ENCODE peak calls at places on chromosomes 6 and 20, in six cellular contexts. One of them, this sample, is unnamed.
A peak's percentile ranks its signal among the peaks of the same experiment; 100 is the strongest.

GRCh38 chr6:34516391-34517324 is 39.5 kb downstream of the SPDEF start:
- DNase-seq in mesenchymal stem cell: no peak
- DNase-seq in neuronal stem cell: no peak
- DNase-seq in IMR-90: no peak
- DNase-seq in H9: no peak
- DNase-seq in H1: no peak
- DNase-seq in this sample: no peak

GRCh38 chr6:170404036-170404435 is 97.5 kb downstream of the FAM120B start:
- DNase-seq in mesenchymal stem cell: no peak
- DNase-seq in neuronal stem cell: no peak
- DNase-seq in IMR-90: no peak
- DNase-seq in H9: no peak
- DNase-seq in H1: no peak
- DNase-seq in this sample: no peak

GRCh38 chr6:37503486-37503980 is 3.8 kb upstream of the CCDC167 start:
- DNase-seq in mesenchymal stem cell: no peak
- DNase-seq in neuronal stem cell: no peak
- DNase-seq in IMR-90: no peak
- DNase-seq in H9: no peak
- DNase-seq in H1: no peak
- DNase-seq in this sample: no peak

GRCh38 chr6:7467007-7467897 is 74.2 kb upstream of the DSP start:
- DNase-seq in mesenchymal stem cell: peak; percentile 75
- DNase-seq in neuronal stem cell: no peak
- DNase-seq in IMR-90: peak; percentile 26
- DNase-seq in H9: no peak
- DNase-seq in H1: peak; percentile 8
- DNase-seq in this sample: no peak

GRCh38 chr20:25077610-25078169 is 4.3 kb downstream of the VSX1 start:
- DNase-seq in mesenchymal stem cell: peak; percentile 24
- DNase-seq in neuronal stem cell: no peak
- DNase-seq in IMR-90: peak; percentile 6
- DNase-seq in H9: peak; percentile 64
- DNase-seq in H1: peak; percentile 47
- DNase-seq in this sample: peak; percentile 26

GRCh38 chr6:7042056-7042653 is 65.6 kb upstream of the RREB1 start:
- DNase-seq in mesenchymal stem cell: peak; percentile 34
- DNase-seq in neuronal stem cell: no peak
- DNase-seq in IMR-90: no peak
- DNase-seq in H9: no peak
- DNase-seq in H1: no peak
- DNase-seq in this sample: peak; percentile 26

GRCh38 chr6:87721311-87721710 is 19.3 kb upstream of the AKIRIN2 start:
- DNase-seq in mesenchymal stem cell: no peak
- DNase-seq in neuronal stem cell: no peak
- DNase-seq in IMR-90: no peak
- DNase-seq in H9: no peak
- DNase-seq in H1: no peak
- DNase-seq in this sample: peak; percentile 77

GRCh38 chr20:43009497-43009896 is 180.2 kb downstream of the PTPRT start:
- DNase-seq in mesenchymal stem cell: no peak
- DNase-seq in neuronal stem cell: no peak
- DNase-seq in IMR-90: no peak
- DNase-seq in H9: no peak
- DNase-seq in H1: no peak
- DNase-seq in this sample: no peak

GRCh38 chr6:106250997-106251396 is 74.6 kb downstream of the ATG5 start:
- DNase-seq in mesenchymal stem cell: no peak
- DNase-seq in neuronal stem cell: no peak
- DNase-seq in IMR-90: no peak
- DNase-seq in H9: no peak
- DNase-seq in H1: no peak
- DNase-seq in this sample: no peak

GRCh38 chr6:7998103-7998725 is 66.0 kb downstream of the BLOC1S5 start:
- DNase-seq in mesenchymal stem cell: peak; percentile 35
- DNase-seq in neuronal stem cell: no peak
- DNase-seq in IMR-90: peak; percentile 93
- DNase-seq in H9: no peak
- DNase-seq in H1: no peak
- DNase-seq in this sample: peak; percentile 80

GRCh38 chr6:108074359-108075144 is at the start of gene OSTM1:
- DNase-seq in mesenchymal stem cell: peak; percentile 84
- DNase-seq in neuronal stem cell: peak; percentile 87
- DNase-seq in IMR-90: peak; percentile 82
- DNase-seq in H9: peak; percentile 94
- DNase-seq in H1: peak; percentile 96
- DNase-seq in this sample: peak; percentile 87
- H4K91ac ChIP-seq in mesenchymal stem cell: peak within 1 kb of the TSS; percentile 96
- H4K91ac ChIP-seq in neuronal stem cell: peak within 1 kb of the TSS; percentile 64
- H4K91ac ChIP-seq in IMR-90: peak within 1 kb of the TSS; percentile 82
- H4K91ac ChIP-seq in H9: no peak within 1 kb of the TSS
- H4K91ac ChIP-seq in H1: peak within 1 kb of the TSS; percentile 75
- H4K91ac ChIP-seq in this sample: peak within 1 kb of the TSS; percentile 94

GRCh38 chr6:142446576-142446975 is 144.8 kb downstream of the ADGRG6 start:
- DNase-seq in mesenchymal stem cell: no peak
- DNase-seq in neuronal stem cell: no peak
- DNase-seq in IMR-90: no peak
- DNase-seq in H9: no peak
- DNase-seq in H1: no peak
- DNase-seq in this sample: no peak

GRCh38 chr6:142443102-142443501 is 141.3 kb downstream of the ADGRG6 start:
- DNase-seq in mesenchymal stem cell: no peak
- DNase-seq in neuronal stem cell: no peak
- DNase-seq in IMR-90: no peak
- DNase-seq in H9: no peak
- DNase-seq in H1: no peak
- DNase-seq in this sample: no peak

GRCh38 chr6:142441716-142442115 is 139.9 kb downstream of the ADGRG6 start:
- DNase-seq in mesenchymal stem cell: no peak
- DNase-seq in neuronal stem cell: no peak
- DNase-seq in IMR-90: no peak
- DNase-seq in H9: no peak
- DNase-seq in H1: no peak
- DNase-seq in this sample: no peak

GRCh38 chr6:142444388-142444787 is 142.6 kb downstream of the ADGRG6 start:
- DNase-seq in mesenchymal stem cell: no peak
- DNase-seq in neuronal stem cell: no peak
- DNase-seq in IMR-90: peak; percentile 73
- DNase-seq in H9: no peak
- DNase-seq in H1: no peak
- DNase-seq in this sample: no peak

DNA sequence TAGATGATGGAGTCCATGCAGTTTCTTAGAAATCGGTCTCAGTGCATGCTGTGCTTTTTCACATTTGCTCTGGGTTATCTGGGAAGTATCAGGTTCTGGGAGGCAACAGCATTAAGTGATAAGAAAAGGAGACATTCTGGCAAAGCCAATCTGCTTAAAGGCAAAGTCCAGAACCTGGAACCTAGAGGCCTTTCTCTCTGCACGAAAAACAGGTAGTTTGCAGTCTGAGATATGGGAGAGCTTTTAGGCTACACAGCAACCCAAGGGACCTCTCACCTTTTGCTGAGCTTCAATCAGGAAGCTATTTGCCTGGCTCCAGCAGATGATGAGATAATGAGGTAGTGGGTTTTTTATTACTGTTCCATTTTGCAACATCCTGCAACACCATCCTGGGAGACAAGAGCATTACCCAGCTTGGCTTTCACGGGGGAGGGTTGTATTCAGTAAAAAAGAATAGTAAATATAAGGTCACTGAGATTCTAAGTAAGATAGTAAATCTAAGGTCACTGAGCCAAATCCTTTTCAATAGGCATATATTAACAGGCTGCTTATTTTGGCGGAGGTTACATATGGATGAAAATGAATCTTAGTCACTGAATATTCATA is 143.1 kb downstream of the ADGRG6 start:
- DNase-seq in mesenchymal stem cell: no peak
- DNase-seq in neuronal stem cell: no peak
- DNase-seq in IMR-90: peak; percentile 14
- DNase-seq in H9: no peak
- DNase-seq in H1: no peak
- DNase-seq in this sample: no peak
- H4K8ac ChIP-seq in mesenchymal stem cell: no peak overlapping the region
- H4K8ac ChIP-seq in neuronal stem cell: no peak overlapping the region
- H4K8ac ChIP-seq in IMR-90: no peak overlapping the region
- H4K8ac ChIP-seq in H9: no peak overlapping the region
- H4K8ac ChIP-seq in H1: no peak overlapping the region
- H4K8ac ChIP-seq in this sample: no peak overlapping the region

GRCh38 chr6:111872521-111873177 is 603 bp downstream of the FYN start:
- DNase-seq in mesenchymal stem cell: no peak
- DNase-seq in neuronal stem cell: peak; percentile 49
- DNase-seq in IMR-90: peak; percentile 30
- DNase-seq in H9: peak; percentile 49
- DNase-seq in H1: peak; percentile 82
- DNase-seq in this sample: no peak
- H2BK120ac ChIP-seq in mesenchymal stem cell: peak overlapping the region; percentile 6
- H2BK120ac ChIP-seq in neuronal stem cell: no peak overlapping the region
- H2BK120ac ChIP-seq in IMR-90: peak overlapping the region; percentile 65
- H2BK120ac ChIP-seq in H9: no peak overlapping the region
- H2BK120ac ChIP-seq in H1: no peak overlapping the region
- H2BK120ac ChIP-seq in this sample: peak overlapping the region; percentile 53

DNA sequence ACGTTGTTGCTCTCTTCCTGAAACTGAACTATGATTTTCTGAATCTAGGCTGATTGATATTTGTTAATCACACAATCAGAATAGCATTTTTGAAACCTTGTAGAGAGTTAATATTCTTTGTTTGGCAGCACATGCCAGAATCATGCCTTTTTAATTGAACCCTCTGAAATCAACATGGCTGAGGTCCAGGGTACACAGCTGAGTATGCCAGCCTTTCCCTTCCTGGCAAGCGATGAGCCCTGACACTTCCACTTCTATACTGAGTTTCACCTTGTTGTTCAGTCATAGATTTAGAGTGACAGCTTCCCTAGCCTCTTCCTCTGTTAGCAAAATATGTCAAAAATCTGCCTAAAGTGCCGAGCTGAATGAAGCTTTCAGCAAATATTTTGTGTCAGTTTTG is 6.8 kb downstream of the HDDC2 start:
- DNase-seq in mesenchymal stem cell: no peak
- DNase-seq in neuronal stem cell: no peak
- DNase-seq in IMR-90: no peak
- DNase-seq in H9: no peak
- DNase-seq in H1: no peak
- DNase-seq in this sample: no peak
- H4K91ac ChIP-seq in mesenchymal stem cell: no peak overlapping the region
- H4K91ac ChIP-seq in neuronal stem cell: no peak overlapping the region
- H4K91ac ChIP-seq in IMR-90: no peak overlapping the region
- H4K91ac ChIP-seq in H9: no peak overlapping the region
- H4K91ac ChIP-seq in H1: no peak overlapping the region
- H4K91ac ChIP-seq in this sample: no peak overlapping the region

DNA sequence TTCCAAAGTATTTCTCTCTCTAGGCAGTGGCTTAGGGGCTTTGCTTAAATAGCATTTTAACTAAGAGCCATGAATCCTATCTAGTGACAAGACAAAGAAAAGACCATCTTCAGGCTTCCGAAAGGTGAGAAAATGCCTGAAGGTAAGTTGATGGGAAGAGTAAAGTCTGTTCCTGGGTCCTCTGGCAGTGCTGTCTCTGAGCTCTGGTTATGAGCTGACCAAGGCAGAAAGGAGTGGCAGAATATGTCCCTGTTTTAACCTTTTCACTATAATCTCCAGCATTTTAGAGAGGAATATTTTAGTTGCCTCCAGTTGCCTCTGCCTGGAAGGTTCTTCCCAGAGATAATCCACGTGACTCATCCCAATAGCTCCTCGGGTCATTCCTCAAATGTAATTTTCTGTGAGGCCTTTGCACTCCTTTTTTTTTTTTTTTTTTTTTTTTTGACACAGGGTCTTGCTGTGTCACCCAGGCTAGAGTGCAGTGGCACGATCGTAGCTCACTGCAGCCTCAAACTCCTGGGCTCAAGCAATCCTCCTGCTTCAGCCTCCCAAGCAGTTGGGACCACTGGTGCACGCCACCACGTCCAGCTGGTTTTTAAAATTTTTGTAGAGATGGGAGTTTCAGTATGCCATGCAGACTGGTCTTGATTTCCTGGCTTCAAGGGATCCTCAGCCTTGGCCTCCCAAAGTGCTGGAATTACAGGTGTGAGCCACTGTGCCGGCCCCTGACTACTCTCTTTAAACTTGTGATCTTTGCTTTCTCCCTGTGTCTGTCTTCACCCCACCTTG is 3.7 kb upstream of the ARMH2 start:
- DNase-seq in mesenchymal stem cell: peak; percentile 58
- DNase-seq in neuronal stem cell: no peak
- DNase-seq in IMR-90: peak; percentile 48
- DNase-seq in H9: no peak
- DNase-seq in H1: no peak
- DNase-seq in this sample: peak; percentile 5
- H4K8ac ChIP-seq in mesenchymal stem cell: no peak overlapping the region
- H4K8ac ChIP-seq in neuronal stem cell: no peak overlapping the region
- H4K8ac ChIP-seq in IMR-90: no peak overlapping the region
- H4K8ac ChIP-seq in H9: no peak overlapping the region
- H4K8ac ChIP-seq in H1: no peak overlapping the region
- H4K8ac ChIP-seq in this sample: no peak overlapping the region

GRCh38 chr6:89494131-89494793 is 61.3 kb downstream of the ANKRD6 start:
- DNase-seq in mesenchymal stem cell: no peak
- DNase-seq in neuronal stem cell: no peak
- DNase-seq in IMR-90: no peak
- DNase-seq in H9: peak; percentile 41
- DNase-seq in H1: no peak
- DNase-seq in this sample: peak; percentile 80
- H2BK120ac ChIP-seq in mesenchymal stem cell: no peak overlapping the region
- H2BK120ac ChIP-seq in neuronal stem cell: no peak overlapping the region
- H2BK120ac ChIP-seq in IMR-90: no peak overlapping the region
- H2BK120ac ChIP-seq in H9: no peak overlapping the region
- H2BK120ac ChIP-seq in H1: no peak overlapping the region
- H2BK120ac ChIP-seq in this sample: no peak overlapping the region

GRCh38 chr6:492816-493414 is 101.4 kb downstream of the IRF4 start:
- DNase-seq in mesenchymal stem cell: no peak
- DNase-seq in neuronal stem cell: no peak
- DNase-seq in IMR-90: no peak
- DNase-seq in H9: no peak
- DNase-seq in H1: no peak
- DNase-seq in this sample: no peak
- H4K91ac ChIP-seq in mesenchymal stem cell: no peak overlapping the region
- H4K91ac ChIP-seq in neuronal stem cell: no peak overlapping the region
- H4K91ac ChIP-seq in IMR-90: no peak overlapping the region
- H4K91ac ChIP-seq in H9: no peak overlapping the region
- H4K91ac ChIP-seq in H1: no peak overlapping the region
- H4K91ac ChIP-seq in this sample: no peak overlapping the region

GRCh38 chr6:130019796-130020105 is 1.4 kb downstream of the L3MBTL3 start:
- DNase-seq in mesenchymal stem cell: no peak
- DNase-seq in neuronal stem cell: no peak
- DNase-seq in IMR-90: no peak
- DNase-seq in H9: no peak
- DNase-seq in H1: no peak
- DNase-seq in this sample: no peak
- H4K8ac ChIP-seq in mesenchymal stem cell: no peak overlapping the region
- H4K8ac ChIP-seq in neuronal stem cell: no peak overlapping the region
- H4K8ac ChIP-seq in IMR-90: no peak overlapping the region
- H4K8ac ChIP-seq in H9: no peak overlapping the region
- H4K8ac ChIP-seq in H1: no peak overlapping the region
- H4K8ac ChIP-seq in this sample: peak overlapping the region; percentile 78

This sample was measured in trophoblast cell.